ENCODE peak calls at places on chromosomes 5 and 9, in six cellular contexts. Q is EL; C is skeletal muscle cell; M is WTC11; D is stimulated activated CD4-positive, alpha-beta T cell treated with anti-CD3 and anti-CD28 coated beads, Interleukin-4, amount 100 ng/mL, for 1 hour; A is RCC 7860. E is an unnamed sample.

GRCh38 chr9:97293207-97293721 is 14.2 kb upstream of the CCDC180 start:
- DNase-seq in M (no peak), Q (peak), C (peak), A (peak), D (no peak), E (no peak)

GRCh38 chr5:177131352-177131710 is 2.2 kb upstream of the NSD1 start:
- DNase-seq in A (no peak), M (no peak), Q (peak), D (no peak), C (no peak), E (no peak)

GRCh38 chr9:85600675-85601263 is 141.0 kb downstream of the AGTPBP1 start:
- DNase-seq in A (no peak), D (no peak), Q (no peak), M (peak), C (no peak), E (peak)

GRCh38 chr5:10685103-10685502 is 75.9 kb downstream of the DAP start:
- DNase-seq in M (no peak), A (no peak), Q (no peak), D (no peak), C (no peak), E (no peak)

GRCh38 chr9:113719919-113720318 is 156.2 kb upstream of the ZNF618 start:
- DNase-seq in C (no peak), M (no peak), Q (no peak), A (no peak), D (no peak), E (no peak)

GRCh38 chr5:144549580-144549979 is 378.9 kb downstream of the KCTD16 start:
- DNase-seq in M (no peak), Q (peak), C (peak), D (no peak), A (no peak), E (no peak)

GRCh38 chr9:121690316-121690715 is 38.9 kb downstream of the DAB2IP start:
- DNase-seq in Q (no peak), C (no peak), M (no peak), A (peak), D (no peak), E (no peak)

GRCh38 chr9:87063883-87064282 is 116.6 kb upstream of the GAS1 start:
- DNase-seq in A (no peak), Q (peak), M (no peak), C (peak), D (no peak), E (no peak)

GRCh38 chr5:132653716-132654115 is 4.3 kb upstream of the IL13 start:
- DNase-seq in C (no peak), Q (no peak), A (no peak), M (no peak), D (no peak), E (no peak)

GRCh38 chr9:68872026-68872501 is 141.8 kb downstream of the PRKACG start:
- DNase-seq in D (no peak), A (no peak), Q (no peak), C (no peak), M (peak), E (no peak)

GRCh38 chr9:73683862-73684591 is 532.4 kb downstream of the ANXA1 start:
- DNase-seq in C (peak), Q (peak), A (peak), D (no peak), M (no peak), E (peak)

GRCh38 chr5:173016621-173017046 is 33.1 kb downstream of the ATP6V0E1 start:
- DNase-seq in A (no peak), D (no peak), M (no peak), Q (peak), C (peak), E (no peak)